ENCODE peak calls at places on chromosomes 11 and 22, in six cellular contexts. E is stimulated activated CD4-positive, alpha-beta T cell treated with anti-CD3 and anti-CD28 coated beads, Interleukin-1b, Interleukin-23, amount 100 ng/mL, for 24 hours; C is AG04450; M is HT1080; Z is heart right ventricle; S is EH. P is an unnamed sample.

GRCh38 chr22:31826443-31826842 is 72.6 kb downstream of the DEPDC5 start:
- DNase-seq in Z (no peak), E (no peak), M (no peak), C (no peak), S (no peak), P (no peak)

GRCh38 chr11:119361056-119361787 is 14.7 kb upstream of the MFRP start:
- DNase-seq in E (peak), S (peak), M (peak), C (peak), Z (peak), P (peak)

GRCh38 chr22:35728639-35729308 is 11.1 kb downstream of the APOL5 start:
- DNase-seq in M (no peak), C (no peak), S (no peak), Z (no peak), E (no peak), P (no peak)

GRCh38 chr22:46102752-46103151 is 47.6 kb upstream of the PPARA start:
- DNase-seq in E (no peak), Z (no peak), S (no peak), M (no peak), C (no peak), P (peak)

GRCh38 chr22:44210721-44211120 is 30.0 kb downstream of the PARVG start:
- DNase-seq in E (no peak), M (no peak), Z (no peak), S (peak), C (peak), P (no peak)

GRCh38 chr11:103055174-103055890 is 36.6 kb downstream of the DCUN1D5 start:
- DNase-seq in C (peak), S (peak), Z (no peak), E (no peak), M (peak), P (no peak)

GRCh38 chr11:92152245-92152644 is 72.4 kb upstream of the FAT3 start:
- DNase-seq in M (no peak), S (peak), Z (no peak), C (no peak), E (no peak), P (no peak)

GRCh38 chr11:102850973-102851745 is 7.8 kb upstream of the MMP3 start:
- DNase-seq in M (peak), Z (no peak), S (peak), E (no peak), C (peak), P (no peak)

GRCh38 chr11:125941606-125942275 is 4.1 kb upstream of the VSIG10L2 start:
- DNase-seq in E (peak), C (no peak), S (peak), M (peak), Z (peak), P (peak)

GRCh38 chr11:130606781-130607511 is 158.5 kb downstream of the ADAMTS15 start:
- DNase-seq in M (peak), C (no peak), S (peak), E (no peak), Z (no peak), P (peak)

GRCh38 chr22:40178417-40179409 is 988 bp downstream of the TNRC6B start:
- DNase-seq in Z (no peak), C (no peak), M (peak), E (no peak), S (peak), P (no peak)

GRCh38 chr11:119100246-119100959 is 1.2 kb downstream of the DPAGT1 start:
- DNase-seq in Z (no peak), S (peak), E (no peak), C (no peak), M (peak), P (no peak)

GRCh38 chr22:46214616-46215015 is 35.5 kb downstream of the CDPF1 start:
- DNase-seq in M (no peak), Z (no peak), E (no peak), C (no peak), S (no peak), P (no peak)

GRCh38 chr11:2995893-2996554 is 3.9 kb upstream of the NAP1L4 start:
- DNase-seq in M (no peak), S (no peak), Z (no peak), E (no peak), C (no peak), P (no peak)

GRCh38 chr11:17839973-17840611 is 105.5 kb downstream of the KCNC1 start:
- DNase-seq in Z (no peak), M (peak), C (no peak), E (no peak), S (peak), P (peak)

GRCh38 chr11:134024420-134025085 is 44.3 kb upstream of the JAM3 start:
- DNase-seq in S (peak), Z (no peak), E (peak), C (no peak), M (peak), P (no peak)

GRCh38 chr11:77322506-77322905 is 21.0 kb upstream of the GDPD4 start:
- DNase-seq in M (no peak), S (peak), C (peak), Z (peak), E (no peak), P (peak)

GRCh38 chr22:49106136-49106930 is 721.3 kb downstream of the BRD1 start:
- DNase-seq in C (no peak), S (no peak), M (no peak), E (no peak), Z (no peak), P (no peak)

GRCh38 chr11:90849278-90849677 is 626.4 kb upstream of the CHORDC1 start:
- DNase-seq in M (peak), Z (no peak), C (no peak), E (no peak), S (no peak), P (no peak)

GRCh38 chr22:21816787-21817496 is 50.5 kb downstream of the MAPK1 start:
- DNase-seq in E (no peak), S (peak), C (peak), M (peak), Z (peak), P (no peak)

GRCh38 chr11:68889948-68890446 is 13.6 kb downstream of the MRPL21 start:
- DNase-seq in S (peak), C (peak), E (no peak), Z (peak), M (no peak), P (peak)

GRCh38 chr22:42185915-42186439 is 55.4 kb upstream of the CYP2D6 start:
- DNase-seq in Z (no peak), E (no peak), M (no peak), C (no peak), S (no peak), P (no peak)

GRCh38 chr11:94790771-94791180 is 22.6 kb downstream of the AMOTL1 start:
- DNase-seq in E (no peak), S (no peak), M (peak), C (no peak), Z (no peak), P (no peak)

GRCh38 chr11:68763181-68763721 is 11.9 kb upstream of the TESMIN start:
- DNase-seq in E (no peak), M (no peak), C (no peak), S (peak), Z (no peak), P (no peak)

GRCh38 chr22:38921126-38921525 is 36.3 kb upstream of the APOBEC3A start:
- DNase-seq in E (no peak), C (no peak), S (no peak), M (no peak), Z (no peak), P (no peak)

GRCh38 chr11:10409207-10409661 is 45.8 kb upstream of the AMPD3 start:
- DNase-seq in M (peak), E (no peak), Z (no peak), S (no peak), C (no peak), P (no peak)